ENCODE peak calls at places on chromosomes 5 and 9, in seven cellular contexts. A is thoracic aorta, N is A673, E is WERI-Rb-1, Z is astrocyte, R is uterus, P is upper lobe of left lung. T is an unnamed sample.
A peak's percentile ranks its signal among the peaks of the same experiment; 100 is the strongest.

GRCh38 chr9:83920469-83920941 is 727 bp downstream of the KIF27 start:
- DNase-seq in A (no peak), N (no peak), E (no peak), Z (peak; percentile 35), R (peak; percentile 58), P (peak; percentile 76), T (no peak)

GRCh38 chr9:14277761-14278160 is 36.2 kb downstream of the NFIB start:
- DNase-seq in A (no peak), N (no peak), E (no peak), Z (no peak), R (no peak), P (no peak), T (no peak)

GRCh38 chr5:94467560-94468504 is 150.6 kb downstream of the KIAA0825 start:
- DNase-seq in A (no peak), N (no peak), E (no peak), Z (no peak), R (no peak), P (no peak), T (no peak)

GRCh38 chr9:129033216-129033615 is 3.2 kb upstream of the MIGA2 start:
- DNase-seq in A (no peak), N (no peak), E (no peak), Z (no peak), R (no peak), P (no peak), T (no peak)

GRCh38 chr9:16364347-16364746 is 506.1 kb downstream of the BNC2 start:
- DNase-seq in A (no peak), N (peak; percentile 9), E (no peak), Z (no peak), R (peak; percentile 73), P (peak; percentile 31), T (no peak)

GRCh38 chr5:122858451-122858850 is 13.0 kb downstream of the SNX24 start:
- DNase-seq in A (no peak), N (peak; percentile 18), E (no peak), Z (peak; percentile 23), R (no peak), P (no peak), T (peak; percentile 48)

GRCh38 chr5:128144491-128144890 is 60.9 kb downstream of the SLC12A2 start:
- DNase-seq in A (no peak), N (no peak), E (no peak), Z (peak; percentile 73), R (no peak), P (no peak), T (no peak)

GRCh38 chr5:73189816-73190451 is 16.9 kb downstream of the TMEM174 start:
- DNase-seq in A (no peak), N (no peak), E (peak; percentile 39), Z (peak; percentile 75), R (no peak), P (no peak), T (peak; percentile 19)

GRCh38 chr5:93926831-93927600 is 185.6 kb upstream of the POU5F2 start:
- DNase-seq in A (no peak), N (no peak), E (no peak), Z (peak; percentile 51), R (no peak), P (no peak), T (no peak)

GRCh38 chr5:58235279-58235678 is 224.6 kb downstream of the PLK2 start:
- DNase-seq in A (no peak), N (no peak), E (no peak), Z (no peak), R (no peak), P (peak; percentile 45), T (peak; percentile 24)

GRCh38 chr5:61245936-61246335 is 83.7 kb upstream of the SMIM15 start:
- DNase-seq in A (no peak), N (peak; percentile 52), E (no peak), Z (no peak), R (no peak), P (no peak), T (no peak)

GRCh38 chr9:79012561-79012960 is 559.2 kb upstream of the TLE4 start:
- DNase-seq in A (no peak), N (peak; percentile 28), E (no peak), Z (peak; percentile 69), R (no peak), P (no peak), T (peak; percentile 20)

GRCh38 chr5:111747336-111747735 is 9.7 kb downstream of the NREP start:
- DNase-seq in A (no peak), N (no peak), E (no peak), Z (peak; percentile 65), R (no peak), P (no peak), T (peak; percentile 57)

GRCh38 chr9:72292874-72293607 is 72.0 kb downstream of the ZFAND5 start:
- DNase-seq in A (no peak), N (peak; percentile 71), E (no peak), Z (peak; percentile 65), R (no peak), P (peak; percentile 74), T (no peak)

GRCh38 chr5:2929779-2930178 is 178.3 kb upstream of the IRX2 start:
- DNase-seq in A (no peak), N (no peak), E (no peak), Z (no peak), R (no peak), P (no peak), T (no peak)

GRCh38 chr9:27528886-27529315 is 713 bp downstream of the MOB3B start:
- DNase-seq in A (no peak), N (no peak), E (peak; percentile 30), Z (peak; percentile 2), R (peak; percentile 72), P (peak; percentile 65), T (peak; percentile 75)

GRCh38 chr9:137313326-137313920 is 11.4 kb upstream of the NRARP start:
- DNase-seq in A (no peak), N (no peak), E (no peak), Z (no peak), R (no peak), P (no peak), T (peak; percentile 3)

GRCh38 chr5:135149229-135149955 is 115.4 kb upstream of the PITX1 start:
- DNase-seq in A (no peak), N (no peak), E (no peak), Z (no peak), R (no peak), P (no peak), T (no peak)

GRCh38 chr5:73519531-73520283 is 21.5 kb downstream of the BTF3 start:
- DNase-seq in A (peak; percentile 26), N (peak; percentile 88), E (peak; percentile 76), Z (peak; percentile 59), R (peak; percentile 46), P (peak; percentile 69), T (peak; percentile 93)

GRCh38 chr5:82445729-82446349 is 167.7 kb upstream of the RPS23 start:
- DNase-seq in A (no peak), N (no peak), E (peak; percentile 16), Z (no peak), R (no peak), P (no peak), T (no peak)

GRCh38 chr9:120723547-120723946 is 9.3 kb upstream of the MEGF9 start:
- DNase-seq in A (no peak), N (no peak), E (no peak), Z (peak; percentile 81), R (no peak), P (no peak), T (no peak)

GRCh38 chr5:138981606-138982005 is 106.5 kb upstream of the LRRTM2 start:
- DNase-seq in A (no peak), N (no peak), E (no peak), Z (peak; percentile 49), R (no peak), P (no peak), T (no peak)

GRCh38 chr5:131622633-131623032 is 12.4 kb downstream of the RAPGEF6 start:
- DNase-seq in A (no peak), N (no peak), E (no peak), Z (peak; percentile 71), R (no peak), P (no peak), T (no peak)

GRCh38 chr5:3809455-3809854 is 213.8 kb downstream of the IRX1 start:
- DNase-seq in A (no peak), N (no peak), E (no peak), Z (no peak), R (no peak), P (no peak), T (no peak)

GRCh38 chr9:128724744-128725211 is 851 bp upstream of the ZDHHC12 start:
- DNase-seq in A (no peak), N (peak; percentile 88), E (peak; percentile 95), Z (peak; percentile 68), R (peak; percentile 81), P (peak; percentile 72), T (peak; percentile 90)

GRCh38 chr9:131382850-131383729 is 10.8 kb upstream of the PRRC2B start:
- DNase-seq in A (no peak), N (peak; percentile 67), E (peak; percentile 85), Z (peak; percentile 85), R (peak; percentile 68), P (peak; percentile 76), T (peak; percentile 92)

GRCh38 chr9:69746859-69747560 is 12.8 kb downstream of the PTAR1 start:
- DNase-seq in A (no peak), N (peak; percentile 23), E (no peak), Z (no peak), R (no peak), P (peak; percentile 30), T (no peak)

GRCh38 chr9:93827545-93828330 is 127.4 kb downstream of the BARX1 start:
- DNase-seq in A (no peak), N (peak; percentile 37), E (peak; percentile 77), Z (peak; percentile 13), R (no peak), P (peak; percentile 56), T (peak; percentile 84)

GRCh38 chr5:142110046-142110531 is 1.5 kb downstream of the NDFIP1 start:
- DNase-seq in A (no peak), N (peak; percentile 36), E (no peak), Z (peak; percentile 22), R (peak; percentile 26), P (peak; percentile 46), T (peak; percentile 36)

GRCh38 chr9:4334439-4334838 is 34.6 kb upstream of the GLIS3 start:
- DNase-seq in A (no peak), N (no peak), E (no peak), Z (peak; percentile 54), R (peak; percentile 51), P (peak; percentile 79), T (no peak)

GRCh38 chr9:86940774-86941173 is 6.5 kb downstream of the GAS1 start:
- DNase-seq in A (no peak), N (peak; percentile 62), E (no peak), Z (no peak), R (no peak), P (no peak), T (no peak)
- H3K27ac ChIP-seq in A (no peak overlapping the region), N (no peak overlapping the region), E (no peak overlapping the region), Z (no peak overlapping the region), R (no peak overlapping the region), P (no peak overlapping the region), T (no peak overlapping the region)

GRCh38 chr5:33306758-33307157 is 134.0 kb upstream of the TARS1 start:
- DNase-seq in A (no peak), N (no peak), E (no peak), Z (peak; percentile 74), R (no peak), P (no peak), T (no peak)
- TF ChIP-seq CTCF in A (no peak), N (no peak), E (no peak), Z (no peak), R (no peak), P (no peak), T (no peak)

GRCh38 chr5:89117131-89117644 is 234.2 kb upstream of the MEF2C start:
- DNase-seq in A (no peak), N (no peak), E (no peak), Z (peak; percentile 25), R (no peak), P (no peak), T (peak; percentile 5)
- H3K27ac ChIP-seq in A (no peak overlapping the region), N (no peak overlapping the region), E (no peak overlapping the region), Z (no peak overlapping the region), R (no peak overlapping the region), P (no peak overlapping the region), T (no peak overlapping the region)

GRCh38 chr9:109414125-109414785 is 83.9 kb downstream of the PTPN3 start:
- DNase-seq in A (no peak), N (no peak), E (no peak), Z (no peak), R (no peak), P (no peak), T (no peak)
- TF ChIP-seq CTCF in A (no peak), N (no peak), E (no peak), Z (no peak), R (no peak), P (no peak), T (no peak)

T was measured in RWPE1.